ENCODE peak calls at places on chromosomes 3 and 15, in seven cellular contexts. I, M, U, R, S, D and X are unnamed samples. For H3K4me1, the result is how much of the 10 kb centered on the place peaks cover.

GRCh38 chr3:70108072-70108471 is 108.5 kb downstream of the SAMMSON start:
- DNase-seq in D (peak), I (peak), R (peak), M (no peak), S (no peak), U (no peak), X (peak)

GRCh38 chr3:50167069-50167781 is 12.1 kb downstream of the SEMA3F start:
- DNase-seq in R (no peak), M (peak), U (no peak), D (peak), S (no peak), I (peak), X (peak)

GRCh38 chr3:42721690-42722089 is 19.1 kb upstream of the HHATL start:
- DNase-seq in M (no peak), U (no peak), R (no peak), I (no peak), S (no peak), D (no peak), X (no peak)

GRCh38 chr3:131840151-131840797 is 194.5 kb downstream of the CPNE4 start:
- DNase-seq in R (no peak), U (no peak), I (no peak), S (no peak), M (no peak), D (peak), X (peak)

GRCh38 chr3:193704431-193704830 is 111.4 kb downstream of the OPA1 start:
- DNase-seq in R (peak), S (no peak), D (no peak), I (no peak), M (no peak), U (no peak), X (no peak)

GRCh38 chr15:52417501-52417900 is 111.2 kb downstream of the MYO5A start:
- DNase-seq in R (no peak), S (no peak), I (no peak), M (peak), D (no peak), U (no peak), X (peak)

GRCh38 chr3:72597756-72598195 is 250.5 kb downstream of the SHQ1 start:
- DNase-seq in R (no peak), M (no peak), S (no peak), I (no peak), U (no peak), D (no peak), X (peak)

GRCh38 chr3:16801223-16801622 is 83.5 kb upstream of the PLCL2 start:
- DNase-seq in D (no peak), S (no peak), I (no peak), U (peak), M (no peak), R (no peak), X (no peak)

GRCh38 chr3:107025961-107026360 is 351.3 kb upstream of the CCDC54 start:
- DNase-seq in U (no peak), S (no peak), M (no peak), I (no peak), R (no peak), D (no peak), X (no peak)

GRCh38 chr3:31196261-31196660 is 301.8 kb upstream of the GADL1 start:
- DNase-seq in S (no peak), R (no peak), M (no peak), D (no peak), I (no peak), U (no peak), X (no peak)
- H3K9ac ChIP-seq in S (no peak), R (no peak), M (no peak), D (no peak), I (no peak), U (no peak), X (no peak)

GRCh38 chr3:186502138-186502941 is 41.8 kb downstream of the CRYGS start:
- DNase-seq in M (no peak), U (no peak), I (no peak), S (no peak), D (no peak), R (no peak), X (no peak)
- H3K4me2 ChIP-seq in M (no peak), U (peak), I (peak), S (no peak), D (peak), R (no peak), X (no peak)

GRCh38 chr3:4507010-4507596 is 14.0 kb downstream of the ITPR1 start:
- DNase-seq in R (no peak), M (no peak), S (no peak), U (peak), D (no peak), I (peak), X (no peak)
- H3K4me1 ChIP-seq in R (under half), M (under half), S (under half), U (under half), D (under half), I (half or more), X (under half)

GRCh38 chr15:101167791-101168462 is 83.9 kb downstream of the CHSY1 start:
- DNase-seq in R (no peak), S (peak), D (peak), U (no peak), I (peak), M (peak), X (peak)

GRCh38 chr15:101168898-101169297 is 83.0 kb downstream of the CHSY1 start:
- DNase-seq in D (no peak), M (no peak), U (no peak), I (no peak), R (no peak), S (no peak), X (no peak)

GRCh38 chr15:101169457-101170071 is 82.3 kb downstream of the CHSY1 start:
- DNase-seq in R (no peak), D (peak), I (no peak), M (no peak), U (no peak), S (no peak), X (no peak)

GRCh38 chr15:101167366-101167790 is 84.5 kb downstream of the CHSY1 start:
- DNase-seq in R (no peak), U (no peak), I (peak), S (no peak), D (peak), M (peak), X (peak)

GRCh38 chr15:101168463-101168824 is 83.4 kb downstream of the CHSY1 start:
- DNase-seq in I (no peak), S (no peak), M (no peak), R (no peak), U (no peak), D (no peak), X (peak)
- H3K9ac ChIP-seq in I (no peak), S (no peak), M (peak), R (no peak), U (no peak), D (peak), X (peak)

DNA sequence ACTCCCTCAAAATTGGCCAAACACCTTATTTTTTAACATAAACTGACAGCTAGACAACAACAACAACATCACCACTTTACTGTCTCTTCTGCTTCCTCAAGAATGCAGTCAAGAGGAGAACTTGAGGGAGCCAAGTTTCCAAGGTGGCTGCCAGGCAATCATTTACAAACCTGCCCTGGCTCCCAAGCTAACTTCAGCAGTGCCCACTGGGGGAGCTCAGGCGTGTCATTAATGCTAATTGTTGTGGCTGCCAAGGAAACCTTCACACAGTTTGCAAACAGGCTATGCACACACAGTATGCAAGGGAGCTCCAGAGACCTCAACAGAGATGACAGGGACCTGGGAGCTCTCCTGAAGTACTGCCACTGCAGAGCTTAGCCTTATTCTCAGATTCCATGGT is 2.1 kb downstream of the DZIP1L start:
- DNase-seq in U (no peak), D (no peak), R (peak), M (no peak), S (peak), I (no peak), X (no peak)
- H3K4me2 ChIP-seq in U (no peak), D (no peak), R (no peak), M (no peak), S (peak), I (no peak), X (peak)

DNA sequence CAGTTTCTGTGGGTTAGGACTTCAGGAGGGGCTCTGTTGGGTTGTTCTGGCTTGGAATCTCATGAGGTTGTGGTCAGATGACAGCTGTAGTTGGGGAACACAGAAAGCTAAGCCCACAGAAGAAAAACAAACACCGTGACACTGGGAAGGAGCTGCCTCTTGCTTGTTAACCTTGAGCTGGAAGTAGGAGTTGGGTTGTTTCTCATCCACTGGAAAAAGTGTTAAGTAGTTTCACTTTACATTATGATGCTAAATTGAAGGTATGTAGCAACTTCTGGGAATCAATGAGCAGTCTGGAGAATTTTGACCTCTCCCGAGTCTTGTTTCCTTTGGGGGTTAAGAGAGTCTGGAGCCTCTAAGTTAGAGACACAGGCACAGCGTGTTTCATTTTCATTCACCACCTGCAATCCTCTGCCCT is 20.4 kb downstream of the HACD3 start:
- DNase-seq in S (no peak), M (peak), U (no peak), R (no peak), I (no peak), D (no peak), X (peak)
- H3K4me1 ChIP-seq in S (under half), M (under half), U (under half), R (under half), I (under half), D (under half), X (under half)

GRCh38 chr3:182179631-182180030 is 467.9 kb downstream of the SOX2 start:
- DNase-seq in I (no peak), U (no peak), R (no peak), D (no peak), M (no peak), S (no peak), X (no peak)
- H3K9ac ChIP-seq in I (no peak), U (no peak), R (no peak), D (no peak), M (no peak), S (no peak), X (no peak)

GRCh38 chr3:124034016-124034808 is 42.3 kb upstream of the ROPN1 start:
- DNase-seq in D (peak), S (no peak), R (peak), U (no peak), M (peak), I (no peak), X (peak)

GRCh38 chr3:124034809-124035152 is 42.9 kb upstream of the ROPN1 start:
- DNase-seq in R (no peak), U (no peak), S (no peak), I (no peak), D (no peak), M (no peak), X (no peak)

GRCh38 chr3:124032881-124033359 is 41.0 kb upstream of the ROPN1 start:
- DNase-seq in S (peak), M (peak), U (peak), D (peak), R (peak), I (peak), X (peak)

GRCh38 chr3:124033360-124034015 is 41.6 kb upstream of the ROPN1 start:
- DNase-seq in I (no peak), S (no peak), U (no peak), D (peak), R (peak), M (no peak), X (peak)

DNA sequence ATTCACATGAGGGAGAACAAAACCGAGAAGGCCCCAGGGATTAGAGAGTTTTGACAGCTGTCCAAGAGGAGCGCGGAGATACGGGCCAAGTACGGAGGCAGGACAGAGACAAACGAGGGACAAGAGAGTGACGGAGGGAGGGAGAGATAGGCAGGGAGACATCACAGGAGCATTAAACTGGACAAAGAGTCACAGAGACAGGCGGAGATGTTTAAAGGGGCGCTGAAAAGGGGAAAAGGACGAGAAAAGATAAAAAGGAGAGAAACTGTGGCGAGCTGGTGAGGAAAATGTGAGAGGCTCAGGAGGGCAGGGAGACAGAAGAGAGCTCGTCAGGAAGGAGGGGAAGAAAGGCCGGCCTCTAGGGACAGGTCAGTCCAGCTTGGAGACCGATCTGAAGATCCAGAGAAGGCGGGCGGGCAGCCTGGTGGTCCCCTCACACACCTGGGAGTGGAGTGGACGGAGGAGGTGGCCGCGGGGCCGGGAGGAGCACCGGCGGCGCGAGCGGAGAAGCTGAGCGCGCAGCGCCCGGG is 40.5 kb upstream of the ROPN1 start:
- DNase-seq in I (no peak), R (peak), D (peak), U (no peak), S (no peak), M (no peak), X (peak)
- H3K4me2 ChIP-seq in I (peak), R (peak), D (peak), U (peak), S (peak), M (peak), X (peak)